ENCODE peak calls at places on chromosomes 5 and 9, in six cellular contexts. N is brain microvascular endothelial cell; T is GM23338; D is ovary; M is mesenchymal stem cell; K is effector memory CD4-positive, alpha-beta T cell. S is an unnamed sample. For H3K27me3, the result is how much of the 10 kb centered on the place peaks cover.

GRCh38 chr5:54243483-54244080 is 66.8 kb downstream of the ARL15 start:
- DNase-seq in N (peak), K (no peak), D (no peak), T (peak), M (peak), S (peak)

GRCh38 chr9:28050046-28050445 is 476.8 kb upstream of the C9orf72 start:
- DNase-seq in M (no peak), N (no peak), D (no peak), T (no peak), K (no peak), S (no peak)

GRCh38 chr5:134426362-134426761 is 14.7 kb upstream of the CDKN2AIPNL start:
- DNase-seq in T (no peak), K (no peak), M (no peak), N (no peak), D (no peak), S (no peak)

GRCh38 chr5:124394700-124395099 is 351.7 kb downstream of the ZNF608 start:
- DNase-seq in M (no peak), D (no peak), T (no peak), K (no peak), N (no peak), S (no peak)

GRCh38 chr9:90641868-90642558 is 611 bp downstream of the DIRAS2 start:
- DNase-seq in N (no peak), D (no peak), M (peak), T (peak), K (no peak), S (no peak)

GRCh38 chr5:135127604-135128240 is 93.7 kb upstream of the PITX1 start:
- DNase-seq in T (no peak), M (peak), D (no peak), N (peak), K (no peak), S (no peak)

GRCh38 chr9:98567540-98568233 is 141.0 kb downstream of the GABBR2 start:
- DNase-seq in T (no peak), D (no peak), M (no peak), K (no peak), N (no peak), S (no peak)

GRCh38 chr5:142602720-142603245 is 83.1 kb downstream of the FGF1 start:
- DNase-seq in N (no peak), M (no peak), K (no peak), T (no peak), D (no peak), S (no peak)

GRCh38 chr5:6446042-6446441 is 2.6 kb upstream of the UBE2QL1 start:
- DNase-seq in D (no peak), N (no peak), K (no peak), M (no peak), T (no peak), S (no peak)

GRCh38 chr5:160375166-160375565 is 4.7 kb upstream of the C1QTNF2 start:
- DNase-seq in D (no peak), T (no peak), N (peak), K (no peak), M (peak), S (no peak)
- H3K27me3 ChIP-seq in D (under half), T (under half), N (under half), K (under half), M (under half), S (under half)

GRCh38 chr5:176337913-176338312 is 23.7 kb downstream of the KIAA1191 start:
- DNase-seq in K (no peak), N (no peak), M (no peak), D (no peak), T (no peak), S (no peak)
- H3K4me3 ChIP-seq in K (no peak), N (no peak), M (no peak), D (no peak), T (no peak), S (no peak)

GRCh38 chr5:1384521-1384920 is 39.6 kb upstream of the CLPTM1L start:
- DNase-seq in M (no peak), T (no peak), N (no peak), D (no peak), K (no peak), S (no peak)
- H3K27me3 ChIP-seq in M (half or more), T (under half), N (under half), D (under half), K (under half), S (under half)

GRCh38 chr5:109767997-109768396 is 78.3 kb downstream of the MAN2A1 start:
- DNase-seq in T (no peak), D (no peak), K (no peak), N (no peak), M (no peak), S (no peak)
- H3K4me3 ChIP-seq in T (no peak), D (no peak), K (no peak), N (no peak), M (no peak), S (no peak)

DNA sequence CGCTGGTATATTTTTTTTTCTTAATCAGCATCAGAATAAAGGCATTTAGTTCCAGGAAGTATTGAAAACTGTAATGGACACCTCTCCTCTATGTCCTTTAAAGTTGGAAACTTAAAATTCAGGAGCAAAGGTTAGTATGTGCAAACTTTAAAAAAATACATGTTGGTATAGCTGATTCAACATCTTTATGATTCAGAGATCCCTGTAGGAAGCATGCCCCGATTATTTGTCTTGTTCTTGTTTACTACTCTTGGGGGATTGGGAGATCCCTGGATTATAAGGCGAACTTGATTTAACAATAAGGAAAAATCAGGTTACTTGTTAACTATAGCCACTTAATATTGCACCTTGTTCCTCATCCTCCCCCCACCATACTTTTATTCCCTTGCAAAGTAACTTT is 1.7 kb downstream of the F2RL1 start:
- DNase-seq in D (no peak), N (no peak), K (no peak), M (no peak), T (no peak), S (peak)
- H3K27me3 ChIP-seq in D (under half), N (under half), K (under half), M (under half), T (under half), S (under half)

S was measured in H7.